ENCODE peak calls at places on chromosomes 2 and 18, in ten cellular contexts. P, M, T, Y, B, D, A, L, Z and J are unnamed samples.

GRCh38 chr2:69514836-69515235 is 77.6 kb upstream of the NFU1 start:
- DNase-seq in P (no peak), M (no peak), T (no peak), Y (no peak), B (no peak), D (no peak), A (peak; percentile 23), L (no peak), Z (no peak), J (no peak)

GRCh38 chr2:12787891-12788783 is 71.4 kb downstream of the TRIB2 start:
- DNase-seq in P (no peak), M (peak; percentile 63), T (no peak), Y (no peak), B (peak; percentile 92), D (no peak), A (peak; percentile 53), L (peak; percentile 91), Z (no peak), J (no peak)

GRCh38 chr18:54776282-54776977 is 51.8 kb upstream of the RAB27B start:
- DNase-seq in P (peak; percentile 28), M (peak; percentile 98), T (no peak), Y (no peak), B (peak; percentile 100), D (no peak), A (peak; percentile 100), L (peak; percentile 91), Z (no peak), J (peak; percentile 25)

GRCh38 chr2:100679211-100679610 is 116.4 kb downstream of the PDCL3 start:
- DNase-seq in P (no peak), M (no peak), T (no peak), Y (no peak), B (no peak), D (no peak), A (no peak), L (no peak), Z (no peak), J (no peak)

GRCh38 chr2:68466361-68466777 is 725 bp downstream of the FBXO48 start:
- DNase-seq in P (peak; percentile 63), M (peak; percentile 90), T (no peak), Y (no peak), B (peak; percentile 81), D (peak; percentile 61), A (peak; percentile 73), L (peak; percentile 62), Z (no peak), J (no peak)

GRCh38 chr2:71700041-71700879 is 246.9 kb downstream of the DYSF start:
- DNase-seq in P (no peak), M (no peak), T (peak; percentile 36), Y (no peak), B (no peak), D (no peak), A (no peak), L (no peak), Z (no peak), J (no peak)

GRCh38 chr18:79528846-79529245 is 133.1 kb downstream of the NFATC1 start:
- DNase-seq in P (peak; percentile 74), M (peak; percentile 70), T (no peak), Y (peak; percentile 47), B (peak; percentile 55), D (peak; percentile 78), A (peak; percentile 57), L (no peak), Z (peak; percentile 43), J (peak; percentile 88)

GRCh38 chr2:108619916-108620620 is 85.8 kb downstream of the LIMS1 start:
- DNase-seq in P (no peak), M (no peak), T (no peak), Y (no peak), B (no peak), D (no peak), A (no peak), L (no peak), Z (no peak), J (no peak)

GRCh38 chr2:186201371-186201770 is 284.7 kb upstream of the ZC3H15 start:
- DNase-seq in P (no peak), M (no peak), T (no peak), Y (no peak), B (no peak), D (no peak), A (peak; percentile 9), L (peak; percentile 4), Z (no peak), J (no peak)

GRCh38 chr2:2484301-2484700 is 153.2 kb upstream of the MYT1L start:
- DNase-seq in P (no peak), M (no peak), T (no peak), Y (no peak), B (no peak), D (no peak), A (no peak), L (no peak), Z (no peak), J (no peak)

GRCh38 chr2:173522356-173522755 is 167.7 kb downstream of the CDCA7 start:
- DNase-seq in P (no peak), M (peak; percentile 3), T (no peak), Y (no peak), B (no peak), D (no peak), A (no peak), L (no peak), Z (no peak), J (no peak)

GRCh38 chr2:234881413-234882241 is 70.2 kb upstream of the SH3BP4 start:
- DNase-seq in P (peak; percentile 87), M (peak; percentile 77), T (peak; percentile 85), Y (peak; percentile 85), B (peak; percentile 95), D (no peak), A (peak; percentile 96), L (peak; percentile 90), Z (peak; percentile 83), J (peak; percentile 64)

GRCh38 chr2:239216614-239217273 is 184.1 kb downstream of the HDAC4 start:
- DNase-seq in P (no peak), M (no peak), T (peak; percentile 33), Y (no peak), B (no peak), D (no peak), A (no peak), L (no peak), Z (no peak), J (no peak)

GRCh38 chr2:195559431-195559914 is 97.6 kb upstream of the SLC39A10 start:
- DNase-seq in P (peak; percentile 97), M (peak; percentile 78), T (no peak), Y (no peak), B (peak; percentile 80), D (peak; percentile 64), A (peak; percentile 77), L (peak; percentile 62), Z (peak; percentile 7), J (no peak)